ENCODE peak calls at places on chromosomes 4 and X, in four cellular contexts. One of them, this sample, is unnamed.

GRCh38 chr4:7831330-7831729 is 108.3 kb downstream of the AFAP1 start:
- DNase-seq in GM13977: peak; percentile 48
- DNase-seq in neural crest cell: no peak
- DNase-seq in lower leg skin: no peak
- DNase-seq in this sample: no peak

GRCh38 chr4:23169598-23170311 is 477.0 kb downstream of the GBA3 start:
- DNase-seq in GM13977: no peak
- DNase-seq in neural crest cell: no peak
- DNase-seq in lower leg skin: no peak
- DNase-seq in this sample: no peak

GRCh38 chrX:150257348-150258175 is 105.6 kb upstream of the MAMLD1 start:
- DNase-seq in GM13977: no peak
- DNase-seq in neural crest cell: no peak
- DNase-seq in lower leg skin: no peak
- DNase-seq in this sample: no peak

GRCh38 chrX:8946488-8947050 is 87.4 kb downstream of the FAM9B start:
- DNase-seq in GM13977: no peak
- DNase-seq in neural crest cell: no peak
- DNase-seq in lower leg skin: no peak
- DNase-seq in this sample: no peak

GRCh38 chrX:46683023-46683422 is 75.9 kb downstream of the SLC9A7 start:
- DNase-seq in GM13977: no peak
- DNase-seq in neural crest cell: no peak
- DNase-seq in lower leg skin: no peak
- DNase-seq in this sample: no peak

GRCh38 chr4:106329027-106329618 is 12.8 kb downstream of the AIMP1 start:
- DNase-seq in GM13977: no peak
- DNase-seq in neural crest cell: no peak
- DNase-seq in lower leg skin: no peak
- DNase-seq in this sample: no peak

GRCh38 chr4:24564488-24564887 is 19.9 kb downstream of the DHX15 start:
- DNase-seq in GM13977: no peak
- DNase-seq in neural crest cell: no peak
- DNase-seq in lower leg skin: no peak
- DNase-seq in this sample: no peak

GRCh38 chr4:16609170-16609758 is 289.2 kb downstream of the LDB2 start:
- DNase-seq in GM13977: no peak
- DNase-seq in neural crest cell: no peak
- DNase-seq in lower leg skin: no peak
- DNase-seq in this sample: no peak

GRCh38 chr4:138438608-138439007 is 196.5 kb upstream of the SLC7A11 start:
- DNase-seq in GM13977: no peak
- DNase-seq in neural crest cell: no peak
- DNase-seq in lower leg skin: no peak
- DNase-seq in this sample: no peak

GRCh38 chrX:56798866-56799864 is 70.1 kb downstream of the NBDY start:
- DNase-seq in GM13977: peak; percentile 4
- DNase-seq in neural crest cell: no peak
- DNase-seq in lower leg skin: no peak
- DNase-seq in this sample: no peak

GRCh38 chrX:120857240-120857639 is 18.4 kb downstream of the CT47B1 start:
- DNase-seq in GM13977: no peak
- DNase-seq in neural crest cell: no peak
- DNase-seq in lower leg skin: no peak
- DNase-seq in this sample: no peak

GRCh38 chr4:77586953-77587383 is 18.7 kb upstream of the CXCL13 start:
- DNase-seq in GM13977: peak; percentile 53
- DNase-seq in neural crest cell: no peak
- DNase-seq in lower leg skin: no peak
- DNase-seq in this sample: peak; percentile 35

GRCh38 chr4:10169839-10170387 is 53.3 kb upstream of the WDR1 start:
- DNase-seq in GM13977: no peak
- DNase-seq in neural crest cell: no peak
- DNase-seq in lower leg skin: no peak
- DNase-seq in this sample: no peak

GRCh38 chrX:40570346-40571093 is 10.2 kb upstream of the ATP6AP2 start:
- DNase-seq in GM13977: peak; percentile 33
- DNase-seq in neural crest cell: no peak
- DNase-seq in lower leg skin: no peak
- DNase-seq in this sample: peak; percentile 15

GRCh38 chrX:40571600-40571999 is 9.2 kb upstream of the ATP6AP2 start:
- DNase-seq in GM13977: no peak
- DNase-seq in neural crest cell: no peak
- DNase-seq in lower leg skin: no peak
- DNase-seq in this sample: no peak

GRCh38 chrX:40576291-40576690 is 4.5 kb upstream of the ATP6AP2 start:
- DNase-seq in GM13977: no peak
- DNase-seq in neural crest cell: no peak
- DNase-seq in lower leg skin: no peak
- DNase-seq in this sample: no peak

GRCh38 chrX:40578039-40578438 is 2.7 kb upstream of the ATP6AP2 start:
- DNase-seq in GM13977: no peak
- DNase-seq in neural crest cell: no peak
- DNase-seq in lower leg skin: no peak
- DNase-seq in this sample: no peak

DNA sequence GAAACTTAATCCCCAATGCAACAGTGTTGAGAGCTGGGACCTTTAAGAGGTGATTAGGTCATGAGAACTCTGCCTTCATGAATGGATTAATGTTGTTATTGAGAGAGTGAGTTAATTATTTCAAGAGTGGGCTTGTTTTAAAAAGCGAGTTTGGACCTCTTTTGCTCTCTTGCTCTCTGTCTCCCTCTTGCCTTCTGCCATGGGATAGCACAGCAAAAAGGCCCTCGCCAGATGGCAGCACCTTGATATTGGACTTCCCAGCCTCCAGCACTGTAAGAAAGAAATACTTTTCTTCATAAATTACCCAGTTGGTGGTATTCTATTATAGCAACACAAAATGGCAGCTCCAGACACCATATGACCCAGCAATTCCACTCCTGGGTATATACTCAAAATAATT is 7.0 kb upstream of the ATP6AP2 start:
- DNase-seq in GM13977: no peak
- DNase-seq in neural crest cell: peak; percentile 10
- DNase-seq in lower leg skin: no peak
- DNase-seq in this sample: no peak
- TF ChIP-seq CTCF in GM13977: peak; percentile 75
- TF ChIP-seq CTCF in neural crest cell: peak; percentile 54
- TF ChIP-seq CTCF in lower leg skin: no peak
- TF ChIP-seq CTCF in this sample: no peak

DNA sequence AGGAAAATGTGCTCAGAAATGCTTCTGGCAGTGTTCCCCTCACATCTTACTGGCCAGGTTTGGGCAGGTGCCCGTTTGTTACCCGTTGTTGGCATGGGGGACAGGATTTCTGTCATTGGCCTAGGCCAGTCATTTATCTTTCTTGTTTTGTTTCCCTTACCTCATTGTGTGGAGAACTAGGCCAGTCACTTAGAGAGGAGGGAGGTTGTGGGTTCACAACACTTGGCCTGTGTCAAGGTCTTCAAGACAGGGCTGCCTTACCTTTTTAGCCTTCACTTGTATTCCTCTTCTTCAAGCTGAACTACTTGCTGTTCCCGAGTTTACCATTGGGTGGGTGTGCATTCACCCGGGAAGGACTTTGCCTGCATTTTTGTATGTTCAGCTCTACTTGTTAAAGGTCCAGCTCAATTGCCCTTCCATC is 17.7 kb downstream of the SNX25 start:
- DNase-seq in GM13977: no peak
- DNase-seq in neural crest cell: no peak
- DNase-seq in lower leg skin: no peak
- DNase-seq in this sample: no peak
- TF ChIP-seq CTCF in GM13977: no peak
- TF ChIP-seq CTCF in neural crest cell: peak; percentile 24
- TF ChIP-seq CTCF in lower leg skin: no peak
- TF ChIP-seq CTCF in this sample: no peak

DNA sequence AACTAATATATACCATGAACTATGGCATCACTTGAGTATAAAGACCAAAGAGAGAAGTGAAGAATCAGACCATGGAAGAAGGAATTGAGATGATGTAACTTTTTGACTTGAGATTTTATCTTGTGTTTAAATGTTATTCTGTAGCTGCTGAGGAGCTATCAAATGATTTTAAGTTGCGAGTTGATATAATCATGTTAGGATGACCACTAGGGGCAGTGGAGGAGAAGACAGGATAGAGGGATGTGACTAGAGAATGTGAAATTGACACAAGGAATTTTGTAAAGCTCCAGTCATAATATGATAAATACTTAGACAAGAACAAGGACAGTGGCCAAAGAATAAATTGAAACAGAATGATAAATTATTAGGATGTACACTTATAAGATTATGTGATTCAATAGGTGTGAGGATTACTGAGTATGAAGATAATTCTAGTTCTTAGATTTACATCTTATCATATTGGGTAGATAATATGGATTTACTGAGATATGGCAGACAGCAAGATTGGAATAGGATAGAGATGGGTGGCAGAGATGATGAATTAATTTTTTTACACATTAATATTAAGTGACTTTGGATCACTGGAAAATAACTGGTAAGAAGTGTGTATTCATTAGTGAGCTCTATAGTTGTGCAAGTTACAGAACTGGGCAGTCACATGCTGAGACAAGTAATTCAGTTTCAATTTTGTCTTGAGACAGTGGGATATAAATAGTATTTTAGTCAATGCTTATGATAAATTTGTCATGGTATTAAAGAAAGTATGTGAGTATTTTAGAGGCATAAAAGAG is 816.0 kb upstream of the PCDH10 start:
- DNase-seq in GM13977: no peak
- DNase-seq in neural crest cell: no peak
- DNase-seq in lower leg skin: no peak
- DNase-seq in this sample: no peak
- TF ChIP-seq CTCF in GM13977: no peak
- TF ChIP-seq CTCF in neural crest cell: peak; percentile 59
- TF ChIP-seq CTCF in lower leg skin: no peak
- TF ChIP-seq CTCF in this sample: no peak

DNA sequence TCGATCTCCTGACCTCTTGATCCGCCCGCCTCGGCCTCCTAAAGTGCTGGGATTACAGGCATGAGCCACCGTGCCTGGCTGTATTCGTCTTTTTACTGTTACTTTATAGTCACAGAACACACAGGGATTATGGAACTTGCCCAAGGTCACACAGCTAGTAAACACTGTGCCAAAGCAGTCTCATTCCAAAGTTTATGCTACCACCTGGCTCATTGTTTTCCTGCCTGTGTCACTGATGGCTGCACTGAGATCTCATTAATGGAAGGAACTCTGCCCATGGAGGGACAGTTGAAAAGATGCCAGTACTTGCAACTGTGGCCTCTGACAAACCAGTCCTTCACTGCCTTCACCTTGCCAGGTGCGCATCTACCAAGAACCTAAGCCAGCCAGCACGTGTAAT is 517.7 kb downstream of the BCOR start:
- DNase-seq in GM13977: no peak
- DNase-seq in neural crest cell: no peak
- DNase-seq in lower leg skin: no peak
- DNase-seq in this sample: no peak
- TF ChIP-seq CTCF in GM13977: no peak
- TF ChIP-seq CTCF in neural crest cell: no peak
- TF ChIP-seq CTCF in lower leg skin: no peak
- TF ChIP-seq CTCF in this sample: no peak

DNA sequence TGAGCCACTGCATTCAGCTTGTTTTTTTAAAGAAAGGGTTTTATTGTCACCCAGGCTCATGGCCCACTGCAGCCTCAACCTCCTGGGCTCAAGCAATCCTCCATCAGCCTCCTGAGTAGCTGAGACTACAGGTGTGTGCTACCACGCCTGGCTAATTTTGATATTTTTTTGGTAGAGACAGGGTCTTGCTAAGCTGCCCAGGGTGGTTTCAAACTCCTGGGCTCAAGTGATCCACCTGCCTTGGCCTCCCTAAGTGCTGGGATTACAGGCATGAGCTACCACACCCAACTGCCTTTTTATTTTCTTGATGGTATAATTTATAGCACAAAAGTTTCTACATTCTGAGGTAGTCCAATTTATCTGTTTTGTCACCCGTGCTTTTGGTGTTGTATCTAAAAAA is 38.9 kb downstream of the SAT1 start:
- DNase-seq in GM13977: no peak
- DNase-seq in neural crest cell: no peak
- DNase-seq in lower leg skin: no peak
- DNase-seq in this sample: no peak
- TF ChIP-seq CTCF in GM13977: no peak
- TF ChIP-seq CTCF in neural crest cell: no peak
- TF ChIP-seq CTCF in lower leg skin: no peak
- TF ChIP-seq CTCF in this sample: no peak

DNA sequence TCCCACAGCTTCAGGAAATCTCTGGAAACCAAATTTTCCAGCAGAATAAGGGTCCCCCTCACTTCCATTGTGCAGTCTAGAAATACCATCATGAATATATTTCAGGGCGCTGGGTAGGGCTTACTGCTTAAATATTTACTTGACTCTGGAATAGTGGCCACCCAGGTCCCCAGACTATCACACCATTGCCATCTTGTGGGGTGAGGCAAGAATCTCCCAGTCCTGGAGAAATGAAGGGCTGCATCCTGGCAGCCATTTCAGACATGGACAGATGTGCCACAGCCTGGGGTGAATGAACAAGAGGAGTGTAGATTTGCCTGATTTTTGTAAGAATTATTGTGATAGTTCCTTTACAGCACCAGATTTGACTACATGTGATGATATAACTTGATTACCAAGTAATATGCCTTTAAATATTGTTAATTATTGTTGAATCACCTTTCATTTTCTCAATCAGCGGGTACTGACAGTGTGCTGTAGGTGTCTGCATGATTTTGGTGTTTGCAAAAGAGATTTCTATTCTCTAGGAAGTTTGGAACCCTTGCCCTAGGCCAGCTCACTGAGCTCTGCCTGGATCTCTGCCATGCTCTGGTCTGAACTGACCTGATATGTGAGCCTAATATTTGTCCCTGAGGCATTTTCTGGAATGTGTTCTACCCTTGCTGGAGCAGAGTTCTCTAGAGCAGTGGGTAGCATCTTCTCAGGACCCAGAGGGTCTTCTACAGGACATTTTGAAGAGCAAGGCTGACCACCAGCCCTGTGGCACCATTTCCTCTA is 183.4 kb downstream of the KIT start:
- DNase-seq in GM13977: no peak
- DNase-seq in neural crest cell: no peak
- DNase-seq in lower leg skin: no peak
- DNase-seq in this sample: no peak
- TF ChIP-seq CTCF in GM13977: no peak
- TF ChIP-seq CTCF in neural crest cell: no peak
- TF ChIP-seq CTCF in lower leg skin: no peak
- TF ChIP-seq CTCF in this sample: no peak